ENCODE peak calls at places on chromosomes 4 and X, in ten cellular contexts. One of them, this sample, is unnamed.
A peak's percentile ranks its signal among the peaks of the same experiment; 100 is the strongest.

GRCh38 chr4:182549386-182549785 is 306.2 kb downstream of the TENM3 start:
- DNase-seq in MM.1S: no peak
- DNase-seq in endothelial cell: no peak
- DNase-seq in iris pigment epithelial cell: no peak
- DNase-seq in activated T-helper 1 cell treated with anti-CD3 and anti-CD28 coated beads, Interleukin-2, amount 50 U/mL, for 16 hours: no peak
- DNase-seq in NCI-H1417: no peak
- DNase-seq in NCI-H774: no peak
- DNase-seq in globus pallidus: no peak
- DNase-seq in EL: no peak
- DNase-seq in H54: no peak
- DNase-seq in this sample: no peak

GRCh38 chrX:136899206-136899605 is 18.7 kb upstream of the RBMX start:
- DNase-seq in MM.1S: no peak
- DNase-seq in globus pallidus: no peak
- DNase-seq in NCI-H1417: no peak
- DNase-seq in NCI-H774: no peak
- DNase-seq in iris pigment epithelial cell: no peak
- DNase-seq in H54: no peak
- DNase-seq in activated T-helper 1 cell treated with anti-CD3 and anti-CD28 coated beads, Interleukin-2, amount 50 U/mL, for 16 hours: no peak
- DNase-seq in endothelial cell: no peak
- DNase-seq in EL: no peak
- DNase-seq in this sample: no peak

GRCh38 chr4:17785858-17786257 is 4.4 kb upstream of the FAM184B start:
- DNase-seq in NCI-H1417: no peak
- DNase-seq in EL: no peak
- DNase-seq in globus pallidus: no peak
- DNase-seq in iris pigment epithelial cell: no peak
- DNase-seq in NCI-H774: no peak
- DNase-seq in H54: no peak
- DNase-seq in endothelial cell: no peak
- DNase-seq in MM.1S: no peak
- DNase-seq in activated T-helper 1 cell treated with anti-CD3 and anti-CD28 coated beads, Interleukin-2, amount 50 U/mL, for 16 hours: no peak
- DNase-seq in this sample: no peak

GRCh38 chr4:180101348-180102083 is 2141.7 kb upstream of the TENM3 start:
- DNase-seq in iris pigment epithelial cell: no peak
- DNase-seq in NCI-H1417: no peak
- DNase-seq in EL: no peak
- DNase-seq in endothelial cell: no peak
- DNase-seq in activated T-helper 1 cell treated with anti-CD3 and anti-CD28 coated beads, Interleukin-2, amount 50 U/mL, for 16 hours: no peak
- DNase-seq in globus pallidus: no peak
- DNase-seq in NCI-H774: no peak
- DNase-seq in MM.1S: no peak
- DNase-seq in H54: no peak
- DNase-seq in this sample: no peak

GRCh38 chrX:105837227-105837626 is 14.9 kb downstream of the NRK start:
- DNase-seq in endothelial cell: no peak
- DNase-seq in NCI-H774: no peak
- DNase-seq in MM.1S: no peak
- DNase-seq in EL: no peak
- DNase-seq in NCI-H1417: no peak
- DNase-seq in H54: no peak
- DNase-seq in activated T-helper 1 cell treated with anti-CD3 and anti-CD28 coated beads, Interleukin-2, amount 50 U/mL, for 16 hours: no peak
- DNase-seq in globus pallidus: peak; percentile 8
- DNase-seq in iris pigment epithelial cell: peak; percentile 90
- DNase-seq in this sample: no peak

GRCh38 chr4:105451346-105451745 is 22.5 kb downstream of the PPA2 start:
- DNase-seq in EL: no peak
- DNase-seq in MM.1S: peak; percentile 62
- DNase-seq in globus pallidus: no peak
- DNase-seq in NCI-H774: peak; percentile 65
- DNase-seq in activated T-helper 1 cell treated with anti-CD3 and anti-CD28 coated beads, Interleukin-2, amount 50 U/mL, for 16 hours: no peak
- DNase-seq in NCI-H1417: peak; percentile 57
- DNase-seq in endothelial cell: no peak
- DNase-seq in iris pigment epithelial cell: no peak
- DNase-seq in H54: no peak
- DNase-seq in this sample: no peak

GRCh38 chr4:189032939-189033338 is 893.7 kb downstream of the TRIML1 start:
- DNase-seq in NCI-H1417: no peak
- DNase-seq in iris pigment epithelial cell: no peak
- DNase-seq in endothelial cell: no peak
- DNase-seq in H54: no peak
- DNase-seq in NCI-H774: no peak
- DNase-seq in activated T-helper 1 cell treated with anti-CD3 and anti-CD28 coated beads, Interleukin-2, amount 50 U/mL, for 16 hours: no peak
- DNase-seq in EL: no peak
- DNase-seq in globus pallidus: no peak
- DNase-seq in MM.1S: peak; percentile 90
- DNase-seq in this sample: no peak

GRCh38 chrX:2184089-2184488 is 316.7 kb downstream of the DHRSX start:
- DNase-seq in globus pallidus: no peak
- DNase-seq in H54: no peak
- DNase-seq in MM.1S: no peak
- DNase-seq in NCI-H1417: no peak
- DNase-seq in activated T-helper 1 cell treated with anti-CD3 and anti-CD28 coated beads, Interleukin-2, amount 50 U/mL, for 16 hours: no peak
- DNase-seq in NCI-H774: no peak
- DNase-seq in endothelial cell: no peak
- DNase-seq in EL: no peak
- DNase-seq in iris pigment epithelial cell: no peak
- DNase-seq in this sample: no peak

GRCh38 chrX:153327561-153327960 is 6.0 kb upstream of the PNMA6F start:
- DNase-seq in endothelial cell: no peak
- DNase-seq in activated T-helper 1 cell treated with anti-CD3 and anti-CD28 coated beads, Interleukin-2, amount 50 U/mL, for 16 hours: no peak
- DNase-seq in H54: no peak
- DNase-seq in iris pigment epithelial cell: no peak
- DNase-seq in globus pallidus: no peak
- DNase-seq in MM.1S: no peak
- DNase-seq in NCI-H1417: no peak
- DNase-seq in EL: no peak
- DNase-seq in NCI-H774: no peak
- DNase-seq in this sample: no peak

GRCh38 chrX:9269134-9269533 is 195.7 kb upstream of the TBL1X start:
- DNase-seq in H54: no peak
- DNase-seq in NCI-H774: no peak
- DNase-seq in NCI-H1417: no peak
- DNase-seq in activated T-helper 1 cell treated with anti-CD3 and anti-CD28 coated beads, Interleukin-2, amount 50 U/mL, for 16 hours: no peak
- DNase-seq in endothelial cell: no peak
- DNase-seq in EL: no peak
- DNase-seq in globus pallidus: no peak
- DNase-seq in iris pigment epithelial cell: no peak
- DNase-seq in MM.1S: no peak
- DNase-seq in this sample: no peak

GRCh38 chrX:110286126-110286525 is 31.8 kb downstream of the AMMECR1 start:
- DNase-seq in iris pigment epithelial cell: peak; percentile 84
- DNase-seq in activated T-helper 1 cell treated with anti-CD3 and anti-CD28 coated beads, Interleukin-2, amount 50 U/mL, for 16 hours: no peak
- DNase-seq in endothelial cell: no peak
- DNase-seq in H54: peak; percentile 4
- DNase-seq in MM.1S: no peak
- DNase-seq in NCI-H774: no peak
- DNase-seq in globus pallidus: no peak
- DNase-seq in NCI-H1417: no peak
- DNase-seq in EL: peak; percentile 81
- DNase-seq in this sample: no peak

GRCh38 chrX:15356444-15356843 is 21.1 kb upstream of the PIGA start:
- DNase-seq in endothelial cell: no peak
- DNase-seq in NCI-H774: no peak
- DNase-seq in H54: no peak
- DNase-seq in EL: no peak
- DNase-seq in globus pallidus: no peak
- DNase-seq in iris pigment epithelial cell: peak; percentile 75
- DNase-seq in activated T-helper 1 cell treated with anti-CD3 and anti-CD28 coated beads, Interleukin-2, amount 50 U/mL, for 16 hours: no peak
- DNase-seq in NCI-H1417: no peak
- DNase-seq in MM.1S: no peak
- DNase-seq in this sample: no peak

GRCh38 chr4:85543832-85544231 is 68.9 kb downstream of the ARHGAP24 start:
- DNase-seq in globus pallidus: no peak
- DNase-seq in iris pigment epithelial cell: peak; percentile 77
- DNase-seq in NCI-H1417: no peak
- DNase-seq in MM.1S: no peak
- DNase-seq in H54: no peak
- DNase-seq in EL: peak; percentile 55
- DNase-seq in NCI-H774: no peak
- DNase-seq in activated T-helper 1 cell treated with anti-CD3 and anti-CD28 coated beads, Interleukin-2, amount 50 U/mL, for 16 hours: no peak
- DNase-seq in endothelial cell: no peak
- DNase-seq in this sample: no peak

GRCh38 chrX:107135965-107136307 is 17.3 kb upstream of the RBM41 start:
- DNase-seq in MM.1S: no peak
- DNase-seq in activated T-helper 1 cell treated with anti-CD3 and anti-CD28 coated beads, Interleukin-2, amount 50 U/mL, for 16 hours: no peak
- DNase-seq in endothelial cell: no peak
- DNase-seq in iris pigment epithelial cell: no peak
- DNase-seq in NCI-H1417: no peak
- DNase-seq in EL: no peak
- DNase-seq in globus pallidus: no peak
- DNase-seq in H54: no peak
- DNase-seq in NCI-H774: no peak
- DNase-seq in this sample: no peak

GRCh38 chr4:40458683-40459082 is 123.5 kb downstream of the CHRNA9 start:
- DNase-seq in MM.1S: no peak
- DNase-seq in NCI-H774: peak; percentile 29
- DNase-seq in H54: no peak
- DNase-seq in globus pallidus: no peak
- DNase-seq in EL: no peak
- DNase-seq in NCI-H1417: no peak
- DNase-seq in activated T-helper 1 cell treated with anti-CD3 and anti-CD28 coated beads, Interleukin-2, amount 50 U/mL, for 16 hours: no peak
- DNase-seq in iris pigment epithelial cell: no peak
- DNase-seq in endothelial cell: no peak
- DNase-seq in this sample: no peak

GRCh38 chrX:9416562-9417319 is 48.1 kb upstream of the TBL1X start:
- DNase-seq in EL: peak; percentile 0
- DNase-seq in globus pallidus: no peak
- DNase-seq in iris pigment epithelial cell: peak; percentile 65
- DNase-seq in endothelial cell: no peak
- DNase-seq in H54: no peak
- DNase-seq in NCI-H774: no peak
- DNase-seq in activated T-helper 1 cell treated with anti-CD3 and anti-CD28 coated beads, Interleukin-2, amount 50 U/mL, for 16 hours: no peak
- DNase-seq in NCI-H1417: no peak
- DNase-seq in MM.1S: no peak
- DNase-seq in this sample: no peak

GRCh38 chr4:76430519-76431388 is 4.3 kb upstream of the SHROOM3 start:
- DNase-seq in iris pigment epithelial cell: peak; percentile 51
- DNase-seq in NCI-H774: peak; percentile 39
- DNase-seq in endothelial cell: no peak
- DNase-seq in H54: no peak
- DNase-seq in globus pallidus: peak; percentile 47
- DNase-seq in activated T-helper 1 cell treated with anti-CD3 and anti-CD28 coated beads, Interleukin-2, amount 50 U/mL, for 16 hours: no peak
- DNase-seq in EL: peak; percentile 58
- DNase-seq in NCI-H1417: peak; percentile 49
- DNase-seq in MM.1S: peak; percentile 79
- DNase-seq in this sample: no peak

This sample was measured in naive thymus-derived CD4-positive, alpha-beta T cell.